ENCODE peak calls at places on chromosomes 16 and 17, in nine cellular contexts. V is neuronal stem cell, P is colonic mucosa, H is small intestine, I is transverse colon, S is body of pancreas, A is suprapubic skin, Y is stomach, U is tibial nerve. X is an unnamed sample.

GRCh38 chr17:76695059-76695892 is 15.5 kb downstream of the MXRA7 start:
- DNase-seq in V (no peak), P (no peak), H (no peak), I (no peak), S (no peak), A (no peak), Y (no peak), U (no peak), X (no peak)

GRCh38 chr17:6853764-6854442 is 22.4 kb upstream of the TEKT1 start:
- DNase-seq in V (no peak), P (no peak), H (peak; percentile 6), I (no peak), S (peak; percentile 26), A (no peak), Y (no peak), U (no peak), X (no peak)

GRCh38 chr16:9135797-9136196 is 44.4 kb downstream of the HAPSTR1 start:
- DNase-seq in V (no peak), P (no peak), H (no peak), I (no peak), S (no peak), A (peak; percentile 16), Y (no peak), U (no peak), X (no peak)

GRCh38 chr17:71919896-71920295 is 200.9 kb upstream of the SOX9 start:
- DNase-seq in V (no peak), P (no peak), H (no peak), I (no peak), S (no peak), A (no peak), Y (no peak), U (no peak), X (no peak)

GRCh38 chr17:46772879-46773620 is 45.4 kb downstream of the WNT3 start:
- DNase-seq in V (no peak), P (no peak), H (no peak), I (no peak), S (no peak), A (peak; percentile 55), Y (no peak), U (no peak), X (no peak)

GRCh38 chr16:81485824-81486554 is 41.4 kb downstream of the CMIP start:
- DNase-seq in V (no peak), P (no peak), H (no peak), I (no peak), S (no peak), A (no peak), Y (no peak), U (no peak), X (no peak)

GRCh38 chr16:81204794-81205680 is 33.5 kb upstream of the BCO1 start:
- DNase-seq in V (peak; percentile 49), P (peak; percentile 30), H (peak; percentile 51), I (peak; percentile 36), S (peak; percentile 48), A (no peak), Y (peak; percentile 48), U (no peak), X (peak; percentile 35)

GRCh38 chr17:77829871-77830799 is 128.4 kb upstream of the TNRC6C start:
- DNase-seq in V (no peak), P (no peak), H (no peak), I (no peak), S (peak; percentile 25), A (peak; percentile 69), Y (no peak), U (no peak), X (no peak)

DNA sequence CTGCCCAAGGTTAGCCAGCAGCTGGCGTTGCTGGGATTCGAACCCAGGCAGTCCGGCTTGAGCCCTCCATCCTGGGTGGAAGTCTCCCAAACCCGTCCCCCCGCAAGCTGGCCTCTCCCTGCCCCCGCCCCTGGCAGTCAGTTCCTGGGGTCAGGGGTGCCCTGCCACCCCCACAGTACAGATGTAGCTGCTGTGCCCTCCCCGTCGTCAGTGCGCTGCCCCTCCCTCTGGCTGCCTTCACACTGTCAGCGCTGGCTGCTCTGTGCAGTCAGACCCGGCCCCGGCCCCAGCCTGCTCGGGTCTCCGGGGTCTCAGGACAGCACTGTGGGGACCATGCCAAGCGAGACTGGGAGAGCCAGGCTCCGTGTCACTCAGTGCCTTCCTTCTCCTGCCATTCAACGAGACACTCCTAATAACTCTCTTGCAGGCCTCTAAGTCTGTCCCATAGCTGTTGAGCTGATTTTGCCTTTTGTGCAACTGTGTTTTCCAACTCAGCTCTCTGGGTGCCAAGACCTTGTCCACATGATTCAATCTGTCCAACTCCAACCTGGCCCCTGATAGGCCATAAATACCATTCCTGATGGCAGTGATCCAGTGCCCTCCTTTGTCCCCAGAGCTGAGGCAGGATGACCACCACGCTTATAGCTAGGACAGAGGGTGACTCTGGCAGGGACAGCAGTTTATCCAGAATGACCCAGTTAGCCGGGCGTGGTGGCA is 55.5 kb upstream of the IL34 start:
- DNase-seq in V (no peak), P (no peak), H (no peak), I (no peak), S (no peak), A (no peak), Y (no peak), U (no peak), X (no peak)
- H3K27ac ChIP-seq in V (no peak overlapping the region), P (peak overlapping the region; percentile 2), H (peak overlapping the region; percentile 50), I (peak overlapping the region; percentile 63), S (peak overlapping the region; percentile 47), A (peak overlapping the region; percentile 86), Y (peak overlapping the region; percentile 29), U (peak overlapping the region; percentile 73), X (no peak overlapping the region)

GRCh38 chr17:73066148-73066884 is 26.2 kb downstream of the SLC39A11 start:
- DNase-seq in V (no peak), P (no peak), H (no peak), I (no peak), S (no peak), A (no peak), Y (no peak), U (no peak), X (no peak)

GRCh38 chr17:73065376-73065775 is 27.1 kb downstream of the SLC39A11 start:
- DNase-seq in V (no peak), P (no peak), H (no peak), I (no peak), S (no peak), A (no peak), Y (no peak), U (no peak), X (no peak)

GRCh38 chr17:73064084-73064938 is 28.2 kb downstream of the SLC39A11 start:
- DNase-seq in V (no peak), P (no peak), H (no peak), I (no peak), S (peak; percentile 48), A (no peak), Y (peak; percentile 34), U (no peak), X (no peak)

GRCh38 chr17:73067075-73067474 is 25.4 kb downstream of the SLC39A11 start:
- DNase-seq in V (no peak), P (no peak), H (no peak), I (no peak), S (no peak), A (no peak), Y (no peak), U (no peak), X (no peak)

GRCh38 chr17:73062726-73063125 is 29.8 kb downstream of the SLC39A11 start:
- DNase-seq in V (no peak), P (no peak), H (no peak), I (no peak), S (no peak), A (no peak), Y (no peak), U (no peak), X (no peak)
- H3K4me3 ChIP-seq in V (no peak overlapping the region), P (no peak overlapping the region), H (no peak overlapping the region), I (no peak overlapping the region), S (no peak overlapping the region), A (no peak overlapping the region), Y (no peak overlapping the region), U (no peak overlapping the region), X (no peak overlapping the region)

GRCh38 chr17:68778726-68779125 is 176.5 kb downstream of the ABCA8 start:
- DNase-seq in V (no peak), P (no peak), H (no peak), I (no peak), S (no peak), A (no peak), Y (no peak), U (no peak), X (no peak)

GRCh38 chr17:68776451-68776850 is 175.3 kb upstream of the FAM20A start:
- DNase-seq in V (no peak), P (no peak), H (no peak), I (no peak), S (no peak), A (peak; percentile 69), Y (no peak), U (no peak), X (no peak)

GRCh38 chr17:68777243-68777855 is 176.2 kb upstream of the FAM20A start:
- DNase-seq in V (peak; percentile 51), P (peak; percentile 73), H (peak; percentile 78), I (peak; percentile 43), S (peak; percentile 54), A (peak; percentile 78), Y (peak; percentile 45), U (peak; percentile 57), X (peak; percentile 27)

GRCh38 chr17:68775969-68776368 is 174.8 kb upstream of the FAM20A start:
- DNase-seq in V (no peak), P (no peak), H (no peak), I (no peak), S (no peak), A (no peak), Y (no peak), U (no peak), X (no peak)

GRCh38 chr17:68777856-68778694 is 176.9 kb upstream of the FAM20A start:
- DNase-seq in V (no peak), P (peak; percentile 22), H (peak; percentile 46), I (peak; percentile 12), S (peak; percentile 58), A (no peak), Y (peak; percentile 48), U (no peak), X (no peak)
- H3K4me1 ChIP-seq in V (no peaks in the 10 kb centered on the region), P (no peaks in the 10 kb centered on the region), H (no peaks in the 10 kb centered on the region), I (no peaks in the 10 kb centered on the region), S (peaks cover 17% of the 10 kb centered on the region), A (peaks cover 38% of the 10 kb centered on the region), Y (peaks cover 22% of the 10 kb centered on the region), U (peaks cover 40% of the 10 kb centered on the region), X (no peaks in the 10 kb centered on the region)

GRCh38 chr16:17446661-17447060 is 24.1 kb downstream of the XYLT1 start:
- DNase-seq in V (no peak), P (no peak), H (no peak), I (no peak), S (no peak), A (no peak), Y (no peak), U (no peak), X (no peak)

GRCh38 chr16:17444658-17445057 is 26.1 kb downstream of the XYLT1 start:
- DNase-seq in V (no peak), P (no peak), H (no peak), I (no peak), S (no peak), A (no peak), Y (no peak), U (no peak), X (no peak)

GRCh38 chr16:17447273-17447672 is 23.5 kb downstream of the XYLT1 start:
- DNase-seq in V (no peak), P (no peak), H (no peak), I (no peak), S (no peak), A (no peak), Y (no peak), U (no peak), X (no peak)

GRCh38 chr16:17448640-17449638 is 21.8 kb downstream of the XYLT1 start:
- DNase-seq in V (no peak), P (no peak), H (no peak), I (peak; percentile 25), S (peak; percentile 48), A (no peak), Y (no peak), U (no peak), X (peak; percentile 56)

DNA sequence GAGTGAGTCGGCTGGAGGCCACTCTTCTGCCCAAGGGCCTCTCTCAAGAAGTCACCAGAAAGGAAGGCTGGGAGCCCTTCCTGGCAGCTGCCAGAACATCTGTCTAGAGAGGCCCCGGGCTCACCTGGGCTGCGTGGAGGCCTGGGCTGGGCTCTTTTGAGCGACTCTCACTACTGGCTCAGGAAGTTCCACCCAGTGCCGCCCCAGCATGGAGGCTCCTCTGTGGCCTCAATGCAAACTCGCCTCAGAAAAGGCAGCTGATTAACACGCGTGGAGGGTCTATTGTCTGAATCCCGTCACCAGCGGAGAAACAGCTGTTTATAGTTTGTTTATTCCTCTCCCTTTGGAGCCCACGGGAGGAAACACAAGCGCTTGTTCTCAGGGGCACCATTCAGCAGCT is 25.3 kb downstream of the XYLT1 start:
- DNase-seq in V (no peak), P (no peak), H (no peak), I (no peak), S (no peak), A (no peak), Y (no peak), U (no peak), X (no peak)
- H3K27ac ChIP-seq in V (no peak overlapping the region), P (no peak overlapping the region), H (no peak overlapping the region), I (no peak overlapping the region), S (no peak overlapping the region), A (no peak overlapping the region), Y (no peak overlapping the region), U (no peak overlapping the region), X (no peak overlapping the region)

X was measured in CD4-positive, alpha-beta memory T cell.